ENCODE peak calls at places on chromosomes 12 and 14, in ten cellular contexts. W is left cardiac atrium; J is CD8-positive, alpha-beta memory T cell; R is RPMI7951; L is activated CD8-positive, alpha-beta memory T cell treated with anti-CD3 and anti-CD28 coated beads, Interleukin-2, amount 50 U/mL, for 4 hours; C is LHCN-M2; O is right atrium auricular region; Y is effector memory CD4-positive, alpha-beta T cell; D is fibroblast of the aortic adventitia; T is T-helper 17 cell. X is an unnamed sample.

GRCh38 chr12:43349863-43350262 is 202.1 kb downstream of the ADAMTS20 start:
- DNase-seq in W (no peak), J (no peak), R (peak), L (no peak), C (peak), O (no peak), Y (no peak), D (no peak), T (no peak), X (no peak)

GRCh38 chr12:106585237-106585834 is 2.5 kb downstream of the RFX4 start:
- DNase-seq in W (no peak), J (no peak), R (no peak), L (no peak), C (no peak), O (no peak), Y (no peak), D (no peak), T (no peak), X (no peak)

GRCh38 chr14:96251656-96252155 is 4.3 kb upstream of the BDKRB1 start:
- DNase-seq in W (no peak), J (no peak), R (no peak), L (no peak), C (no peak), O (no peak), Y (no peak), D (no peak), T (no peak), X (no peak)

GRCh38 chr14:31992051-31992450 is 85.1 kb upstream of the ARHGAP5 start:
- DNase-seq in W (no peak), J (no peak), R (peak), L (no peak), C (peak), O (no peak), Y (no peak), D (peak), T (no peak), X (no peak)

GRCh38 chr14:72237722-72238666 is 305.8 kb downstream of the RGS6 start:
- DNase-seq in W (no peak), J (no peak), R (no peak), L (no peak), C (no peak), O (no peak), Y (no peak), D (no peak), T (no peak), X (no peak)

GRCh38 chr12:104006929-104007328 is 41.3 kb downstream of the TDG start:
- DNase-seq in W (no peak), J (no peak), R (peak), L (no peak), C (peak), O (no peak), Y (no peak), D (peak), T (no peak), X (no peak)

GRCh38 chr12:66387067-66387466 is 84.8 kb downstream of the HELB start:
- DNase-seq in W (no peak), J (no peak), R (no peak), L (no peak), C (no peak), O (no peak), Y (no peak), D (no peak), T (no peak), X (no peak)

GRCh38 chr14:35855886-35856481 is 29.8 kb downstream of the BRMS1L start:
- DNase-seq in W (no peak), J (no peak), R (no peak), L (no peak), C (peak), O (no peak), Y (no peak), D (no peak), T (no peak), X (no peak)

GRCh38 chr12:68261947-68262346 is 8.5 kb upstream of the IL22 start:
- DNase-seq in W (no peak), J (no peak), R (no peak), L (no peak), C (no peak), O (no peak), Y (no peak), D (no peak), T (no peak), X (no peak)

GRCh38 chr12:122721057-122721545 is 4.5 kb upstream of the HCAR3 start:
- DNase-seq in W (no peak), J (no peak), R (peak), L (no peak), C (no peak), O (no peak), Y (no peak), D (no peak), T (no peak), X (no peak)

GRCh38 chr14:72576258-72576657 is 317.6 kb downstream of the DPF3 start:
- DNase-seq in W (no peak), J (no peak), R (no peak), L (no peak), C (no peak), O (no peak), Y (no peak), D (peak), T (no peak), X (no peak)

GRCh38 chr12:94636462-94637085 is 13.8 kb downstream of the TMCC3 start:
- DNase-seq in W (no peak), J (no peak), R (no peak), L (no peak), C (no peak), O (no peak), Y (no peak), D (no peak), T (no peak), X (no peak)

GRCh38 chr12:131893605-131894312 is 663 bp upstream of the ULK1 start:
- DNase-seq in W (no peak), J (no peak), R (no peak), L (no peak), C (no peak), O (no peak), Y (no peak), D (no peak), T (no peak), X (no peak)

GRCh38 chr12:49347307-49348237 is 884 bp downstream of the DNAJC22 start:
- DNase-seq in W (peak), J (peak), R (peak), L (peak), C (peak), O (peak), Y (peak), D (peak), T (peak), X (no peak)

GRCh38 chr12:41919025-41919424 is 225.6 kb downstream of the GXYLT1 start:
- DNase-seq in W (no peak), J (no peak), R (no peak), L (no peak), C (no peak), O (no peak), Y (no peak), D (no peak), T (no peak), X (no peak)

GRCh38 chr14:106605548-106606448 is 1079.4 kb downstream of the TMEM121 start:
- DNase-seq in W (peak), J (peak), R (no peak), L (peak), C (no peak), O (no peak), Y (peak), D (no peak), T (peak), X (no peak)

GRCh38 chr14:21367582-21368144 is 16.2 kb downstream of the SUPT16H start:
- DNase-seq in W (no peak), J (no peak), R (no peak), L (no peak), C (no peak), O (no peak), Y (no peak), D (no peak), T (no peak), X (no peak)

GRCh38 chr14:96060161-96060933 is 21.2 kb downstream of the C14orf132 start:
- DNase-seq in W (no peak), J (no peak), R (no peak), L (no peak), C (no peak), O (no peak), Y (no peak), D (no peak), T (no peak), X (no peak)

GRCh38 chr12:113862570-113863454 is 103.3 kb downstream of the RBM19 start:
- DNase-seq in W (no peak), J (no peak), R (peak), L (no peak), C (peak), O (no peak), Y (no peak), D (peak), T (no peak), X (no peak)

GRCh38 chr12:103827800-103828440 is 13.1 kb downstream of the NT5DC3 start:
- DNase-seq in W (no peak), J (no peak), R (peak), L (no peak), C (peak), O (no peak), Y (no peak), D (no peak), T (no peak), X (no peak)

GRCh38 chr14:99733551-99734405 is 49.7 kb downstream of the CYP46A1 start:
- DNase-seq in W (peak), J (no peak), R (no peak), L (peak), C (no peak), O (peak), Y (no peak), D (no peak), T (peak), X (no peak)

GRCh38 chr14:79809849-79810612 is 401.3 kb downstream of the DIO2 start:
- DNase-seq in W (no peak), J (no peak), R (no peak), L (no peak), C (peak), O (no peak), Y (no peak), D (no peak), T (no peak), X (no peak)

GRCh38 chr12:89389755-89390661 is 37.7 kb upstream of the DUSP6 start:
- DNase-seq in W (no peak), J (no peak), R (no peak), L (no peak), C (peak), O (no peak), Y (no peak), D (peak), T (no peak), X (no peak)

X was measured in cerebellar nuclear complex.